ENCODE peak calls at places on chromosomes 1 and 21, in ten cellular contexts. One of them, this sample, is unnamed.

GRCh38 chr1:187627516-187627915 is 798.8 kb downstream of the PLA2G4A start:
- DNase-seq in ELF-1: no peak
- DNase-seq in T-cell: no peak
- DNase-seq in GM12891: no peak
- DNase-seq in stimulated activated naive CD8-positive, alpha-beta T cell treated with anti-CD3 and anti-CD28 coated beads, Interleukin-15, Interleukin-2, amounts not matched to agents 100 U/mL and 50 U/mL, for 24 hours: no peak
- DNase-seq in GM12878: no peak
- DNase-seq in fibroblast of the aortic adventitia: no peak
- DNase-seq in activated CD8-positive, alpha-beta T cell treated with anti-CD3 and anti-CD28 coated beads for 36 hours: no peak
- DNase-seq in substantia nigra: no peak
- DNase-seq in GDM1: no peak
- DNase-seq in this sample: no peak

GRCh38 chr21:32426592-32427051 is 14.1 kb downstream of the EVA1C start:
- DNase-seq in substantia nigra: no peak
- DNase-seq in T-cell: no peak
- DNase-seq in stimulated activated naive CD8-positive, alpha-beta T cell treated with anti-CD3 and anti-CD28 coated beads, Interleukin-15, Interleukin-2, amounts not matched to agents 100 U/mL and 50 U/mL, for 24 hours: no peak
- DNase-seq in GM12878: no peak
- DNase-seq in activated CD8-positive, alpha-beta T cell treated with anti-CD3 and anti-CD28 coated beads for 36 hours: no peak
- DNase-seq in GM12891: no peak
- DNase-seq in GDM1: no peak
- DNase-seq in fibroblast of the aortic adventitia: peak
- DNase-seq in ELF-1: no peak
- DNase-seq in this sample: peak

GRCh38 chr1:218620956-218621355 is 275.8 kb downstream of the TGFB2 start:
- DNase-seq in GDM1: no peak
- DNase-seq in GM12891: no peak
- DNase-seq in fibroblast of the aortic adventitia: peak
- DNase-seq in activated CD8-positive, alpha-beta T cell treated with anti-CD3 and anti-CD28 coated beads for 36 hours: no peak
- DNase-seq in T-cell: no peak
- DNase-seq in ELF-1: no peak
- DNase-seq in substantia nigra: no peak
- DNase-seq in stimulated activated naive CD8-positive, alpha-beta T cell treated with anti-CD3 and anti-CD28 coated beads, Interleukin-15, Interleukin-2, amounts not matched to agents 100 U/mL and 50 U/mL, for 24 hours: no peak
- DNase-seq in GM12878: no peak
- DNase-seq in this sample: no peak

GRCh38 chr1:13860023-13860422 is 160.0 kb downstream of the PRDM2 start:
- DNase-seq in substantia nigra: no peak
- DNase-seq in GDM1: no peak
- DNase-seq in activated CD8-positive, alpha-beta T cell treated with anti-CD3 and anti-CD28 coated beads for 36 hours: no peak
- DNase-seq in stimulated activated naive CD8-positive, alpha-beta T cell treated with anti-CD3 and anti-CD28 coated beads, Interleukin-15, Interleukin-2, amounts not matched to agents 100 U/mL and 50 U/mL, for 24 hours: no peak
- DNase-seq in GM12878: no peak
- DNase-seq in fibroblast of the aortic adventitia: no peak
- DNase-seq in GM12891: no peak
- DNase-seq in T-cell: no peak
- DNase-seq in ELF-1: no peak
- DNase-seq in this sample: no peak

GRCh38 chr1:22850681-22851080 is 122.0 kb downstream of the LACTBL1 start:
- DNase-seq in activated CD8-positive, alpha-beta T cell treated with anti-CD3 and anti-CD28 coated beads for 36 hours: no peak
- DNase-seq in T-cell: no peak
- DNase-seq in GM12878: no peak
- DNase-seq in ELF-1: no peak
- DNase-seq in stimulated activated naive CD8-positive, alpha-beta T cell treated with anti-CD3 and anti-CD28 coated beads, Interleukin-15, Interleukin-2, amounts not matched to agents 100 U/mL and 50 U/mL, for 24 hours: no peak
- DNase-seq in GDM1: no peak
- DNase-seq in GM12891: no peak
- DNase-seq in substantia nigra: peak
- DNase-seq in fibroblast of the aortic adventitia: peak
- DNase-seq in this sample: no peak

GRCh38 chr21:43971201-43971991 is 40.7 kb upstream of the TRAPPC10 start:
- DNase-seq in ELF-1: no peak
- DNase-seq in substantia nigra: no peak
- DNase-seq in T-cell: no peak
- DNase-seq in GM12891: no peak
- DNase-seq in fibroblast of the aortic adventitia: no peak
- DNase-seq in activated CD8-positive, alpha-beta T cell treated with anti-CD3 and anti-CD28 coated beads for 36 hours: no peak
- DNase-seq in GDM1: no peak
- DNase-seq in stimulated activated naive CD8-positive, alpha-beta T cell treated with anti-CD3 and anti-CD28 coated beads, Interleukin-15, Interleukin-2, amounts not matched to agents 100 U/mL and 50 U/mL, for 24 hours: no peak
- DNase-seq in GM12878: no peak
- DNase-seq in this sample: peak

GRCh38 chr1:151399890-151400235 is 490 bp downstream of the PSMB4 start:
- DNase-seq in GDM1: no peak
- DNase-seq in GM12891: no peak
- DNase-seq in fibroblast of the aortic adventitia: peak
- DNase-seq in stimulated activated naive CD8-positive, alpha-beta T cell treated with anti-CD3 and anti-CD28 coated beads, Interleukin-15, Interleukin-2, amounts not matched to agents 100 U/mL and 50 U/mL, for 24 hours: no peak
- DNase-seq in substantia nigra: no peak
- DNase-seq in activated CD8-positive, alpha-beta T cell treated with anti-CD3 and anti-CD28 coated beads for 36 hours: peak
- DNase-seq in ELF-1: no peak
- DNase-seq in GM12878: no peak
- DNase-seq in T-cell: no peak
- DNase-seq in this sample: no peak

GRCh38 chr1:156140879-156141707 is 12.3 kb upstream of the SEMA4A start:
- DNase-seq in ELF-1: peak
- DNase-seq in GDM1: peak
- DNase-seq in substantia nigra: peak
- DNase-seq in GM12891: no peak
- DNase-seq in fibroblast of the aortic adventitia: peak
- DNase-seq in T-cell: no peak
- DNase-seq in activated CD8-positive, alpha-beta T cell treated with anti-CD3 and anti-CD28 coated beads for 36 hours: peak
- DNase-seq in GM12878: no peak
- DNase-seq in stimulated activated naive CD8-positive, alpha-beta T cell treated with anti-CD3 and anti-CD28 coated beads, Interleukin-15, Interleukin-2, amounts not matched to agents 100 U/mL and 50 U/mL, for 24 hours: peak
- DNase-seq in this sample: peak

GRCh38 chr21:28325618-28326017 is 667.1 kb downstream of the LTN1 start:
- DNase-seq in GM12891: no peak
- DNase-seq in GM12878: no peak
- DNase-seq in fibroblast of the aortic adventitia: no peak
- DNase-seq in GDM1: no peak
- DNase-seq in T-cell: no peak
- DNase-seq in substantia nigra: no peak
- DNase-seq in activated CD8-positive, alpha-beta T cell treated with anti-CD3 and anti-CD28 coated beads for 36 hours: no peak
- DNase-seq in ELF-1: peak
- DNase-seq in stimulated activated naive CD8-positive, alpha-beta T cell treated with anti-CD3 and anti-CD28 coated beads, Interleukin-15, Interleukin-2, amounts not matched to agents 100 U/mL and 50 U/mL, for 24 hours: no peak
- DNase-seq in this sample: no peak

GRCh38 chr1:203378529-203379271 is 27.8 kb upstream of the FMOD start:
- DNase-seq in ELF-1: no peak
- DNase-seq in substantia nigra: no peak
- DNase-seq in GM12878: no peak
- DNase-seq in T-cell: no peak
- DNase-seq in stimulated activated naive CD8-positive, alpha-beta T cell treated with anti-CD3 and anti-CD28 coated beads, Interleukin-15, Interleukin-2, amounts not matched to agents 100 U/mL and 50 U/mL, for 24 hours: no peak
- DNase-seq in fibroblast of the aortic adventitia: peak
- DNase-seq in activated CD8-positive, alpha-beta T cell treated with anti-CD3 and anti-CD28 coated beads for 36 hours: no peak
- DNase-seq in GDM1: no peak
- DNase-seq in GM12891: no peak
- DNase-seq in this sample: no peak

GRCh38 chr1:229897540-229897939 is 169.5 kb upstream of the GALNT2 start:
- DNase-seq in GM12878: no peak
- DNase-seq in stimulated activated naive CD8-positive, alpha-beta T cell treated with anti-CD3 and anti-CD28 coated beads, Interleukin-15, Interleukin-2, amounts not matched to agents 100 U/mL and 50 U/mL, for 24 hours: no peak
- DNase-seq in T-cell: no peak
- DNase-seq in ELF-1: no peak
- DNase-seq in fibroblast of the aortic adventitia: no peak
- DNase-seq in substantia nigra: no peak
- DNase-seq in GDM1: no peak
- DNase-seq in GM12891: no peak
- DNase-seq in activated CD8-positive, alpha-beta T cell treated with anti-CD3 and anti-CD28 coated beads for 36 hours: no peak
- DNase-seq in this sample: no peak

GRCh38 chr1:192140382-192140781 is 17.9 kb upstream of the RGS18 start:
- DNase-seq in stimulated activated naive CD8-positive, alpha-beta T cell treated with anti-CD3 and anti-CD28 coated beads, Interleukin-15, Interleukin-2, amounts not matched to agents 100 U/mL and 50 U/mL, for 24 hours: no peak
- DNase-seq in activated CD8-positive, alpha-beta T cell treated with anti-CD3 and anti-CD28 coated beads for 36 hours: no peak
- DNase-seq in ELF-1: no peak
- DNase-seq in GM12878: no peak
- DNase-seq in substantia nigra: no peak
- DNase-seq in T-cell: no peak
- DNase-seq in fibroblast of the aortic adventitia: no peak
- DNase-seq in GM12891: no peak
- DNase-seq in GDM1: no peak
- DNase-seq in this sample: no peak

This sample was measured in left kidney.